ENCODE peak calls at places on chromosomes 2 and 18, in eight cellular contexts. F is esophagus squamous epithelium; K is fibroblast of mammary gland; O is K562; L is hepatocyte; P is type B pancreatic cell; Q is CD4-positive, alpha-beta T cell; S is AG10803. V is an unnamed sample.

GRCh38 chr2:18976112-18976961 is 382.1 kb downstream of the OSR1 start:
- DNase-seq in O (no peak), L (peak), S (peak), F (no peak), Q (no peak), P (no peak), K (peak), V (peak)

GRCh38 chr2:149586063-149586462 is 1.5 kb downstream of the MMADHC start:
- DNase-seq in L (no peak), O (peak), S (no peak), F (no peak), Q (no peak), P (no peak), K (no peak), V (no peak)

GRCh38 chr2:110748489-110748867 is 16.1 kb downstream of the ACOXL start:
- DNase-seq in O (no peak), P (no peak), F (no peak), L (no peak), S (no peak), Q (peak), K (no peak), V (no peak)

GRCh38 chr2:162840598-162841246 is 2.2 kb upstream of the KCNH7 start:
- DNase-seq in P (peak), K (peak), S (peak), O (peak), L (peak), F (no peak), Q (no peak), V (no peak)

GRCh38 chr18:35239314-35239713 is 1.5 kb upstream of the ZNF397 start:
- DNase-seq in L (no peak), P (no peak), Q (no peak), F (no peak), S (no peak), K (peak), O (peak), V (no peak)

GRCh38 chr2:63346441-63346840 is 241.8 kb downstream of the WDPCP start:
- DNase-seq in Q (no peak), O (no peak), S (no peak), P (no peak), F (no peak), K (no peak), L (no peak), V (no peak)

GRCh38 chr2:121635371-121635770 is 13.9 kb downstream of the CLASP1 start:
- DNase-seq in O (peak), K (peak), F (no peak), L (no peak), Q (no peak), S (peak), P (no peak), V (no peak)

GRCh38 chr2:104872034-104872865 is 18.3 kb downstream of the POU3F3 start:
- DNase-seq in P (no peak), K (no peak), Q (no peak), O (no peak), L (no peak), F (no peak), S (no peak), V (no peak)

GRCh38 chr2:84782717-84783442 is 98.0 kb downstream of the TRABD2A start:
- DNase-seq in L (no peak), K (peak), O (no peak), P (no peak), Q (no peak), S (no peak), F (no peak), V (no peak)

GRCh38 chr2:181004647-181005325 is 24.4 kb downstream of the UBE2E3 start:
- DNase-seq in L (no peak), F (no peak), Q (no peak), K (no peak), S (no peak), O (no peak), P (no peak), V (no peak)

GRCh38 chr18:74598350-74599001 is 806 bp downstream of the ZNF407 start:
- DNase-seq in K (peak), O (peak), S (peak), L (peak), Q (peak), P (peak), F (no peak), V (peak)

GRCh38 chr18:25144835-25145234 is 207.1 kb downstream of the ZNF521 start:
- DNase-seq in K (peak), S (peak), F (no peak), P (no peak), L (no peak), O (no peak), Q (no peak), V (peak)

GRCh38 chr2:84855730-84856129 is 25.2 kb downstream of the TRABD2A start:
- DNase-seq in K (no peak), P (no peak), Q (no peak), S (no peak), L (no peak), F (no peak), O (no peak), V (no peak)

GRCh38 chr18:48002933-48003365 is 72.5 kb upstream of the SMAD2 start:
- DNase-seq in F (no peak), P (no peak), K (no peak), S (peak), L (no peak), Q (no peak), O (no peak), V (peak)

GRCh38 chr2:73133566-73134227 is 20.9 kb upstream of the RAB11FIP5 start:
- DNase-seq in P (no peak), L (no peak), F (no peak), K (no peak), Q (no peak), S (no peak), O (no peak), V (no peak)

GRCh38 chr2:119553687-119554344 is 9.6 kb downstream of the CFAP221 start:
- DNase-seq in P (no peak), K (no peak), L (no peak), Q (no peak), F (no peak), O (no peak), S (no peak), V (no peak)

GRCh38 chr2:12048551-12048950 is 302.1 kb downstream of the LPIN1 start:
- DNase-seq in L (no peak), S (no peak), K (no peak), O (peak), Q (no peak), P (no peak), F (no peak), V (no peak)

GRCh38 chr2:61763605-61764034 is 90.2 kb downstream of the FAM161A start:
- DNase-seq in S (peak), Q (no peak), O (peak), K (peak), L (peak), F (no peak), P (peak), V (peak)

GRCh38 chr18:52334896-52335295 is 5.1 kb upstream of the DCC start:
- DNase-seq in F (no peak), P (no peak), O (no peak), Q (no peak), S (peak), K (peak), L (no peak), V (no peak)

GRCh38 chr18:7626922-7627440 is 59.9 kb downstream of the PTPRM start:
- DNase-seq in L (peak), S (peak), F (no peak), O (no peak), K (peak), P (no peak), Q (no peak), V (peak)

GRCh38 chr18:62781262-62781661 is 65.9 kb downstream of the PHLPP1 start:
- DNase-seq in Q (no peak), F (no peak), O (no peak), K (no peak), L (no peak), S (no peak), P (no peak), V (no peak)

GRCh38 chr2:191374366-191374765 is 129.2 kb downstream of the MYO1B start:
- DNase-seq in K (no peak), F (no peak), O (no peak), L (no peak), P (no peak), Q (no peak), S (peak), V (no peak)

GRCh38 chr2:126849486-126849885 is 49.2 kb upstream of the TEX51 start:
- DNase-seq in S (no peak), L (no peak), Q (no peak), O (no peak), F (no peak), P (peak), K (no peak), V (no peak)

GRCh38 chr18:10329116-10329515 is 125.3 kb upstream of the APCDD1 start:
- DNase-seq in L (no peak), F (no peak), Q (no peak), S (no peak), P (no peak), K (peak), O (no peak), V (no peak)

GRCh38 chr2:3108710-3109702 is 268.6 kb downstream of the EIPR1 start:
- DNase-seq in K (no peak), S (no peak), P (no peak), Q (no peak), F (no peak), O (no peak), L (no peak), V (no peak)

GRCh38 chr2:169221745-169222369 is 140.5 kb downstream of the LRP2 start:
- DNase-seq in S (no peak), K (peak), L (peak), O (peak), F (no peak), P (no peak), Q (no peak), V (no peak)
- TF ChIP-seq CTCF in S (no peak), K (peak), L (peak), O (peak), F (no peak), P (peak), Q (no peak), V (peak)

DNA sequence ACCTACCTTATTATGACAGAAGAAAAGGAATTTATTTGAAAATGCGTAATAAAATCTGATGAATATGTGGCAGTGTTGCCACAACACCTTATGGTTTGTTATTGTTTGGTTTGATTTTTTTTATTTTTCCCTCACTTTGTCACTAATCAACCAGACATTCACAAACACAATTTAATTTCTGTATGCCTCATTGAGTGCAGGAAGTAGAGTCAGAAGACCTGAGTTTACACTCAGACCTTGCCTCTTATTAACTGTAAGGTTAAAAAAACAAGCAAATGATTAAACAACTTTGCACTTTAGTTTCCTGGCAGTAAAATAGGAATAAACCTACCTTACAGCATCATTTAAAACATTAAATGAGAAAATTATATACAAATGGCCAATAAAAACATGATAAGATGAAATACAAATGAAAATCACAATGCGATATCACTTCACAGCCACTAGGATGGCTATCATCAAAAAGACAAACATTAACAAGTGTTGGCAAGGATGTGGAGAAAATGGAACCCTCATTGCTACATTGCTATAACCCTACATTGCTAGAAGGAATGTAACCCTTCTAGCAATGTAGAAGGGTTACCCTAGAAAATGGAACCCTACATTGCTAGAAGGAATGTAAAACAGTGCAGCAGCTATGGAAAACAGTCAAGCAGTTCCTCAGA is 3.3 kb downstream of the SESTD1 start:
- DNase-seq in P (no peak), K (no peak), O (no peak), F (no peak), S (no peak), Q (no peak), L (no peak), V (no peak)
- TF ChIP-seq CTCF in P (peak), K (peak), O (no peak), F (no peak), S (peak), Q (no peak), L (no peak), V (peak)

GRCh38 chr2:106034325-106034724 is 159.8 kb downstream of the UXS1 start:
- DNase-seq in L (no peak), S (no peak), Q (no peak), O (no peak), P (no peak), K (no peak), F (no peak), V (no peak)

GRCh38 chr2:106037922-106038321 is 156.2 kb downstream of the UXS1 start:
- DNase-seq in S (no peak), O (no peak), K (no peak), P (no peak), Q (no peak), F (no peak), L (no peak), V (no peak)

GRCh38 chr2:106038598-106039375 is 155.3 kb downstream of the UXS1 start:
- DNase-seq in K (peak), L (no peak), O (no peak), P (no peak), Q (no peak), F (no peak), S (no peak), V (no peak)

GRCh38 chr2:106039634-106040033 is 154.5 kb downstream of the UXS1 start:
- DNase-seq in P (no peak), K (no peak), O (no peak), L (no peak), Q (no peak), S (no peak), F (no peak), V (no peak)

DNA sequence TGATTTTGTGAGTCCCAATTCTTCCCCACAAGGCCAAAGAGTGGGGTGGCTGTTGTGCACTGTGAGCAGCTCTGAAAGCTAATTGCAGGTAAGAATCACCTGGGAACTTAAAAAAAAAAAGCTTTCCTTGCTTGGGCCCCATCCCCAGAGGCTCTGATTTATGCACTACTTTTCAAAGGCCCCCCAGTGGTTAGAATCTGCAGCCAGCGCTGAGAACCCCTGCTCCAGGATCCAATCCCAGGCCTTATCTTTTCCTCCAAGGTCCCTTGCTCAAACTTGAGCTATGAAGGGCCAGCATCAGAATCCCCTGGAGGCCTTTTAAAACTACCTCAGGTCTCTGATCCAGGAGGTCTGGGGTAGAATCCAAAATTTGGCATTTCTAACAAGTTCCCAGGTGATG is 156.8 kb downstream of the UXS1 start:
- DNase-seq in S (no peak), K (no peak), F (no peak), Q (no peak), O (no peak), L (no peak), P (no peak), V (no peak)
- TF ChIP-seq CTCF in S (no peak), K (no peak), F (no peak), Q (no peak), O (no peak), L (no peak), P (no peak), V (no peak)

GRCh38 chr2:65666156-65666725 is 233.8 kb upstream of the SPRED2 start:
- DNase-seq in P (no peak), L (peak), Q (no peak), F (no peak), O (no peak), K (peak), S (peak), V (peak)

GRCh38 chr2:65669574-65669973 is 237.2 kb upstream of the SPRED2 start:
- DNase-seq in P (no peak), L (no peak), F (no peak), S (no peak), Q (no peak), O (no peak), K (no peak), V (no peak)

GRCh38 chr2:65675350-65675749 is 243.0 kb upstream of the SPRED2 start:
- DNase-seq in Q (no peak), O (no peak), K (no peak), F (no peak), L (no peak), S (no peak), P (no peak), V (no peak)

GRCh38 chr2:65668744-65669143 is 236.3 kb upstream of the SPRED2 start:
- DNase-seq in Q (no peak), F (no peak), K (no peak), O (no peak), P (no peak), L (no peak), S (no peak), V (no peak)

DNA sequence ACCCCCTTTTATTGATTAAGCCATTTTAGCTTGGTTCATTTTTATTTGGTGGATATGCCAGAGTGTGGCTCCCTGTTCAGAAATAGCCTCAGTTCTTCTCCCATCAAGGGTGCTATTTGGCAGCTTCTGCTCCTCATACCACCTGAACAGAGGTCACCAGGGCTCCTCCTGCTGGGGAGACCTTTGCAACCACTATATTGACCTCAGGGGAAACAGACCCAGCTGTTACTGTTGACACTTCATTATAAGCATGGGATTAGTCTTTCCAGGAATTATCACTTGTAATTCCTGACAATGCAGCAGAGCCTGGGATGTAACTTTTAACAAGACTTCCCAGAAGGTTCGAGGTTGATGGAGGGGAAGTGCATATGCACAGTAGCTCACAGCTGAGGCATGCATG is 239.3 kb upstream of the SPRED2 start:
- DNase-seq in L (no peak), F (no peak), P (no peak), O (no peak), K (no peak), S (no peak), Q (no peak), V (no peak)
- TF ChIP-seq CTCF in L (no peak), F (no peak), P (no peak), O (peak), K (no peak), S (no peak), Q (no peak), V (no peak)

DNA sequence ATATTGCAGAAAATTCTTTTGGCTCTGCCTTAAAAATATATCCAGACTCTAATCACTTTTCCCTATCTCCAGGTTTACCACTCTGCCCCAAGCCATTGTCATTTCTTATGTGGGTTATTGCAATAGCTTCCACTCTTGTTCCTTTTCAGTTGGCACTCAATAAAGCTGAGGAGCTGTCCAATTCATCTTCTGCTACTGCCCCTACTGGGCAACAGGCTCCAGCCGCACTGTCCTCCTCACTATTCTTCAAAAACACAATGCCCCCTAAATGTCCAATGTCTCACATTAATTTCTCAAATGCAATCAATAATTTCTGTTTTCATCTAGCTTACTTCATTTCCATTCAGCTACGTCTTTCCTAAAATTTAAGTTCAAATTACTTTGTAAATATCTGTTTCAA is 1262.5 kb upstream of the CDH2 start:
- DNase-seq in K (no peak), S (no peak), O (no peak), Q (no peak), P (no peak), L (no peak), F (no peak), V (no peak)
- TF ChIP-seq CTCF in K (peak), S (peak), O (no peak), Q (no peak), P (peak), L (peak), F (no peak), V (peak)

DNA sequence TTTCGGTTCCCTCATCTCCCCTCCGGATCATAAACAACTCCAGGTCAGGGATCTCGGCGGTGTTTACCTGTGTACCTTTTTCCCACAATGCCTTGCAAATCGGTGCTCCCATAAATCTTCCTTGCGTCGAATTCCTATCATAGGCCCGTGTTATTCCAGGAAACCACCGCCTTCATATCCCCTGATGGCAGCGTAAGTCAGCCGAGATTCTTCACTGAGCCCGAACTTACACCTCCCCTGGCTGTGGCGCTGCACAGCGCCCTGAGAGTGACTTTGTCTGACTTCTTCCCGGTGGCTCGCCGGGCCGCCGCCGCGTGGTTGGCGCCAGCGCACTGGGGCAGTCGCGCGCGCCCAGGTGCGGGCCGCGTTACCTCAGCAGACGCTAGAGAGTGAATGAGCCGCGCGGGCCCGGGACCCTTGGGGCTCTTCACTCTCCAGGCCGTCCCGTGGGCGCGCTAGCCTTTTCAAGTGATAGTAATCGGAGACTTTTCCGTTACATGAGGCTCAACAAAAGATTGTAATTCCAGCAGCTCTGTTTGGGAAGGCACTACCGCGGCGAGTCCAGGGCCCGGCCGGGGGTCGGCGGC is 101.6 kb downstream of the SPTBN1 start:
- DNase-seq in L (peak), S (peak), O (peak), P (peak), F (peak), Q (peak), K (peak), V (no peak)
- TF ChIP-seq CTCF in L (peak), S (no peak), O (peak), P (peak), F (no peak), Q (peak), K (no peak), V (no peak)